ENCODE peak calls at places on chromosomes 4 and X, in ten cellular contexts. J is CD8-positive, alpha-beta T cell; V is psoas muscle; T is BJ; C is upper lobe of right lung; P is Peyer's patch; X is choroid plexus epithelial cell; E is heart right ventricle; H is suprapubic skin; U is coronary artery. F is an unnamed sample.

GRCh38 chrX:74535211-74535621 is 79.2 kb downstream of the RLIM start:
- DNase-seq in P (no peak), X (peak; percentile 79), H (no peak), T (peak; percentile 12), C (no peak), E (no peak), U (no peak), J (no peak), V (no peak), F (no peak)

GRCh38 chrX:151825927-151826471 is 86.7 kb upstream of the MAGEA4 start:
- DNase-seq in T (peak; percentile 89), C (no peak), P (no peak), V (no peak), U (no peak), E (no peak), H (no peak), J (no peak), X (peak; percentile 91), F (peak; percentile 74)

GRCh38 chr4:89217594-89217993 is 90.0 kb downstream of the GPRIN3 start:
- DNase-seq in J (no peak), C (no peak), H (no peak), X (no peak), U (no peak), V (no peak), T (no peak), E (no peak), P (no peak), F (no peak)

GRCh38 chr4:176277162-176277904 is 8.3 kb upstream of the ASB5 start:
- DNase-seq in U (no peak), T (no peak), H (no peak), J (no peak), X (peak; percentile 83), P (no peak), C (no peak), V (peak; percentile 78), E (peak; percentile 44), F (no peak)

GRCh38 chr4:152894673-152895072 is 41.5 kb upstream of the FHDC1 start:
- DNase-seq in J (no peak), H (no peak), U (no peak), V (no peak), P (no peak), E (no peak), T (peak; percentile 2), C (no peak), X (peak; percentile 53), F (peak; percentile 9)

GRCh38 chr4:113625902-113626301 is 135.6 kb downstream of the CAMK2D start:
- DNase-seq in H (no peak), X (no peak), T (no peak), J (no peak), U (no peak), V (no peak), P (no peak), E (no peak), C (no peak), F (no peak)

GRCh38 chrX:31656013-31656412 is 584.2 kb upstream of the FTHL17 start:
- DNase-seq in P (no peak), C (no peak), U (no peak), H (no peak), T (peak; percentile 3), V (no peak), E (no peak), J (no peak), X (peak; percentile 52), F (peak; percentile 16)

GRCh38 chr4:163895369-163896005 is 401.0 kb downstream of the TMA16 start:
- DNase-seq in X (no peak), H (no peak), U (no peak), P (no peak), T (no peak), C (no peak), V (no peak), J (peak; percentile 47), E (no peak), F (no peak)

GRCh38 chr4:143302526-143302925 is 34.1 kb upstream of the GAB1 start:
- DNase-seq in J (no peak), P (no peak), E (no peak), V (no peak), C (no peak), T (no peak), X (peak; percentile 43), H (no peak), U (no peak), F (peak; percentile 29)

GRCh38 chrX:71653344-71653743 is 14.0 kb upstream of the LOC101059915 start:
- DNase-seq in C (no peak), V (no peak), H (no peak), P (no peak), T (no peak), U (peak; percentile 40), X (no peak), E (no peak), J (peak; percentile 46), F (no peak)

GRCh38 chrX:40157228-40158035 is 59.7 kb upstream of the BCOR start:
- DNase-seq in H (no peak), C (no peak), U (no peak), P (no peak), J (no peak), E (no peak), V (no peak), X (no peak), T (no peak), F (no peak)

GRCh38 chr4:25760048-25760447 is 102.7 kb downstream of the SEL1L3 start:
- DNase-seq in V (no peak), J (no peak), P (no peak), C (no peak), U (no peak), E (no peak), H (no peak), X (no peak), T (no peak), F (no peak)

GRCh38 chr4:98148856-98149255 is 5.6 kb upstream of the STPG2 start:
- DNase-seq in J (no peak), H (no peak), T (no peak), U (no peak), E (no peak), X (peak; percentile 23), V (no peak), C (no peak), P (no peak), F (no peak)

GRCh38 chr4:175961604-175962003 is 104.0 kb upstream of the WDR17 start:
- DNase-seq in E (no peak), U (no peak), C (no peak), T (no peak), P (no peak), X (no peak), J (no peak), V (no peak), H (no peak), F (no peak)

GRCh38 chr4:173038192-173038896 is 130.3 kb upstream of the GALNT7 start:
- DNase-seq in H (no peak), T (no peak), C (no peak), P (no peak), E (no peak), X (no peak), V (no peak), J (no peak), U (no peak), F (no peak)

GRCh38 chrX:78643106-78643505 is 16.0 kb downstream of the RTL3 start:
- DNase-seq in C (no peak), H (no peak), J (no peak), U (no peak), V (no peak), P (no peak), T (no peak), E (no peak), X (peak; percentile 67), F (no peak)

DNA sequence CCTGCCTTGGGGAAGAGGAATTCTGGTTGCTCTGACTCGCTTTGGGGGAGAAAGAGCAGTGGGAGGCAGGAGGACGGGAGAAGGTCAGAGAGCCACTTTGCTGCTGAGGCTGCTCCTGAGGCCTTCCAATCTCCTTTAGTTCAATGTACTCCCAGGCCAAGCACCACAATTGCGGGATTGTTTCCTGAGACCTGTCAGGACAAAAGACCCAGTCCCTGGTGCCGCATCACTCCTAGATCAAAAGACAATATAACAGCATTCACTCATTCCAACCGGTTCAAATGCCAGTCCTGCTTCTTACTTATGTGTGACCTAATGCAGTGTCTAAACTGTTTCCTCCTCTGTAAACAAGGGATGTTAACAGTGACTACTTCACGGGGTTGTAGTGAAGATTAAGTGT is 106.4 kb downstream of the TRIML1 start:
- DNase-seq in U (no peak), H (no peak), E (no peak), C (no peak), V (no peak), P (no peak), T (no peak), X (no peak), J (no peak), F (no peak)
- H3K4me3 ChIP-seq in U (no peak overlapping the region), H (no peak overlapping the region), E (no peak overlapping the region), C (no peak overlapping the region), V (no peak overlapping the region), P (no peak overlapping the region), T (no peak overlapping the region), X (no peak overlapping the region), J (no peak overlapping the region), F (no peak overlapping the region)

DNA sequence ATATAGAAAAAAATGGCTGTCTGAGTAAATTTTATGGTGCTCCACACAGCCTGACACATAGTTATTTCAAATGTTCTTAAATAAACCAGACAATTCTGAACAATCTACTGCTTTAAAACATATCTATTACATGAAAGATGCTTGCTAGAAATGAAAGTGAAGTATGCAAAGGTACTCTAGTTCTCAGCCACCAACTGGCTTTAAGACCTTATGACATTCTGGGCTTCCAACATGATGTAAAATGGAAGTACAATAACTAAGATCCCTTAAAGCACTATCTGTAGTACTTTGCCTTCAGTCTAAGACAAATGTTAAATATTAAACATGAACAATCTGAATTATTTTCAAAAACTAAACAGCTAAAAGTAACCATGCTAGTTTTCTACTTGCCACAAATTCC is 17.3 kb downstream of the HUWE1 start:
- DNase-seq in E (no peak), T (no peak), U (no peak), P (no peak), C (no peak), X (no peak), V (no peak), J (no peak), H (no peak), F (no peak)
- TF ChIP-seq CTCF in E (no peak), T (no peak), U (no peak), P (no peak), C (no peak), X (no peak), V (no peak), J (no peak), H (no peak), F (no peak)

GRCh38 chr4:76982638-76983579 is 33.4 kb downstream of the SEPTIN11 start:
- DNase-seq in T (no peak), P (no peak), C (no peak), H (no peak), V (no peak), E (no peak), X (peak; percentile 64), J (no peak), U (no peak), F (no peak)
- H3K4me3 ChIP-seq in T (no peak overlapping the region), P (no peak overlapping the region), C (no peak overlapping the region), H (no peak overlapping the region), V (no peak overlapping the region), E (no peak overlapping the region), X (no peak overlapping the region), J (no peak overlapping the region), U (no peak overlapping the region), F (no peak overlapping the region)

DNA sequence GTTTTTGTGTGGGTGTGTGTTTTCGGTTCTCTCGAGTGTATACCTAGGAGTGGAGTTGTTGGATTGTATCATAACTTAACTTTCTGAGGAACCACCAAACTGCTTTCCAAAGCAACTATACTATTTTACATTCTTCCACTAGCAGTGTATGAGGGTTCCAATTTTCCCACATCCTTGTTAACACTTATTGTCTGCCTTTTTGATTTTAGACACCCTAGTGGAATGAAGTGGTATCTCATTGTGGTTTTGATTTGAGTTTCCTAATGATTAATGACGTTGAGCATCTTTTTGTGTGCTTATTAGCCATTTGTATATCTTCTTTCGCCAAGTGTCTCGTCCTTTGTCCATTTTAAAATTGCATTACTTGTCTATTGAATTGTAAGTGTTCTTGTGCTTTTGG is 118.6 kb downstream of the REPS2 start:
- DNase-seq in P (no peak), H (no peak), C (no peak), T (no peak), J (no peak), U (no peak), E (no peak), V (no peak), X (no peak), F (no peak)
- TF ChIP-seq CTCF in P (no peak), H (no peak), C (no peak), T (no peak), J (no peak), U (no peak), E (no peak), V (no peak), X (no peak), F (no peak)